ENCODE peak calls at places on chromosomes 12 and 14, in five cellular contexts. P is bronchial epithelial cell, R is psoas muscle, S is mammary epithelial cell, K is fibroblast of lung. V is an unnamed sample.

GRCh38 chr14:59632381-59632780 is 55.8 kb upstream of the CCDC175 start:
- DNase-seq in P (peak; percentile 43), R (no peak), S (peak; percentile 16), K (peak; percentile 7), V (no peak)

GRCh38 chr14:61269321-61270083 is 11.6 kb downstream of the TMEM30B start:
- DNase-seq in P (peak; percentile 75), R (peak; percentile 61), S (peak; percentile 71), K (peak; percentile 50), V (peak; percentile 50)

GRCh38 chr14:76953196-76953945 is 75.1 kb downstream of the IRF2BPL start:
- DNase-seq in P (peak; percentile 71), R (peak; percentile 75), S (peak; percentile 85), K (peak; percentile 78), V (peak; percentile 59)

GRCh38 chr12:66217342-66217929 is 28.4 kb downstream of the IRAK3 start:
- DNase-seq in P (peak; percentile 42), R (no peak), S (no peak), K (no peak), V (no peak)

GRCh38 chr14:95452176-95452889 is 64.1 kb downstream of the SYNE3 start:
- DNase-seq in P (peak; percentile 9), R (no peak), S (no peak), K (no peak), V (no peak)

GRCh38 chr14:106694638-106695393 is 1168.4 kb downstream of the TMEM121 start:
- DNase-seq in P (peak; percentile 43), R (no peak), S (peak; percentile 2), K (no peak), V (peak; percentile 16)

GRCh38 chr14:102508774-102509743 is 517 bp downstream of the ANKRD9 start:
- DNase-seq in P (no peak), R (peak; percentile 79), S (no peak), K (peak; percentile 35), V (peak; percentile 75)

GRCh38 chr12:70448371-70448770 is 82.3 kb downstream of the KCNMB4 start:
- DNase-seq in P (no peak), R (no peak), S (no peak), K (peak; percentile 34), V (no peak)

GRCh38 chr14:77181603-77182437 is at the start of gene TMEM63C:
- DNase-seq in P (peak; percentile 72), R (no peak), S (peak; percentile 83), K (peak; percentile 43), V (no peak)

GRCh38 chr12:47272412-47273190 is 192.8 kb upstream of the AMIGO2 start:
- DNase-seq in P (peak; percentile 68), R (no peak), S (peak; percentile 49), K (no peak), V (no peak)

GRCh38 chr12:91053951-91054715 is 3.7 kb downstream of the KERA start:
- DNase-seq in P (peak; percentile 53), R (no peak), S (no peak), K (peak; percentile 83), V (no peak)
- H3K4me3 ChIP-seq in P (no peak overlapping the region), R (no peak overlapping the region), S (no peak overlapping the region), K (no peak overlapping the region), V (no peak overlapping the region)

GRCh38 chr14:32603992-32604391 is 274.9 kb downstream of the AKAP6 start:
- DNase-seq in P (no peak), R (no peak), S (no peak), K (no peak), V (no peak)

GRCh38 chr14:32607399-32607798 is 278.3 kb downstream of the AKAP6 start:
- DNase-seq in P (no peak), R (no peak), S (no peak), K (peak; percentile 49), V (no peak)

GRCh38 chr14:32608880-32609279 is 279.8 kb downstream of the AKAP6 start:
- DNase-seq in P (peak; percentile 72), R (no peak), S (peak; percentile 60), K (peak; percentile 92), V (no peak)

GRCh38 chr14:32609388-32609787 is 280.3 kb downstream of the AKAP6 start:
- DNase-seq in P (no peak), R (no peak), S (no peak), K (no peak), V (no peak)

GRCh38 chr14:32606297-32606696 is 277.2 kb downstream of the AKAP6 start:
- DNase-seq in P (peak; percentile 88), R (no peak), S (peak; percentile 61), K (no peak), V (no peak)
- TF ChIP-seq CTCF in P (no peak), R (no peak), S (no peak), K (no peak), V (no peak)

GRCh38 chr14:23301969-23302289 is 730 bp downstream of the PPP1R3E start:
- DNase-seq in P (no peak), R (no peak), S (no peak), K (no peak), V (no peak)
- H3K27me3 ChIP-seq in P (no peaks in the 10 kb centered on the region), R (no peaks in the 10 kb centered on the region), S (no peaks in the 10 kb centered on the region), K (no peaks in the 10 kb centered on the region), V (no peaks in the 10 kb centered on the region)

GRCh38 chr14:104977008-104977680 is 1.0 kb downstream of the AHNAK2 start:
- DNase-seq in P (no peak), R (no peak), S (peak; percentile 26), K (no peak), V (peak; percentile 18)
- H3K4me3 ChIP-seq in P (peak overlapping the region; percentile 80), R (peak overlapping the region; percentile 69), S (peak overlapping the region; percentile 75), K (peak overlapping the region; percentile 52), V (peak overlapping the region; percentile 69)

DNA sequence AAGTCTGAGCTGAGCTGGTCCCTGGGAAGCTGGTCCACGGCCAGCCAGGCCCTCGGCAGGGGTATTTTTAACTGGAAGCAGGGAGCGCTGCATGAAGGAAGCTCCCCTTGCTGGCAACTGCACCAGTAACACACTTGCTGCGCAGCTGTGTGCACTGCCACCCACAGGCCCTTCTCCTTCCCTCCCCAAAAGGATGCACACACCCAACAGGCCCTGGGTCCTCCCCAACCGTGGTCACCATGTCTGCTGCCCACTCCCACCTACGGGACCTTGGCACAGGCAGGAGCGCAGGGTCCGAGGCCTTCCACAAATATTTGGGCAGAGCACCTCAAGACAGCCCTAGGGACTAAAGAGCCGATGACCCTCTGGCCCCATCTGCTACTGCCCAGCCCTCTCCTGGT is 157.0 kb upstream of the PRMT8 start:
- DNase-seq in P (no peak), R (no peak), S (no peak), K (no peak), V (peak; percentile 52)
- TF ChIP-seq CTCF in P (no peak), R (no peak), S (no peak), K (no peak), V (peak; percentile 31)

DNA sequence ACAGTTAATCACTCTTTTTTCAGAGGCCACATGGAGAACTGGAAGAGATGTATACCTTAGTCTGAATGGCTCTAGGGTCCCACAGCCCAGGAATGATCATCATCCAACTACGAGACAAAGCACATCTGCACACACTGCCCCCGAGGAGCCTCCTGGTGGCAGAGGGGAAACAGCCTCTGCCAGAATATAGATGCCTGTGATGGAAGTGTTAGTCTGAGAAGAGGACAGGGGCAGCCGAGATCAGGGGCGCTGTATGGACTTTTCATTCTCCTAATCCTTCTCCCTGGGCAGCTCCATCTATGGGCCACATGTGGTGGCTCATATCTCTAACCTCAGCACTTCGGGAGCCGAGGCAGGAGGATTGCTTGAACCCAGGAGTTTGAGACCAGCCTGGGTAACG is 82.8 kb upstream of the CAPRIN2 start:
- DNase-seq in P (no peak), R (no peak), S (no peak), K (no peak), V (no peak)
- H3K27me3 ChIP-seq in P (peaks cover 3% of the 10 kb centered on the region), R (no peaks in the 10 kb centered on the region), S (no peaks in the 10 kb centered on the region), K (peaks cover 2% of the 10 kb centered on the region), V (peaks cover 65% of the 10 kb centered on the region)